ENCODE peak calls at places on chromosome 12, in six cellular contexts. U is esophagus muscularis mucosa, B is transverse colon, X is breast epithelium, D is stomach, P is spleen. L is an unnamed sample. For H3K4me1 and H3K27me3, the result is how much of the 10 kb centered on the place peaks cover.

GRCh38 chr12:113908584-113909100 is 57.5 kb downstream of the RBM19 start:
- DNase-seq in U (no peak), P (no peak), D (no peak), X (no peak), B (no peak), L (no peak)

GRCh38 chr12:65510584-65511050 is 232.1 kb downstream of the MSRB3 start:
- DNase-seq in X (no peak), B (peak), P (no peak), U (no peak), D (peak), L (peak)

GRCh38 chr12:38907171-38907923 is 2.0 kb upstream of the CPNE8 start:
- DNase-seq in B (no peak), X (no peak), U (no peak), D (no peak), P (no peak), L (no peak)

GRCh38 chr12:28878629-28879028 is 270.4 kb upstream of the FAR2 start:
- DNase-seq in B (no peak), U (no peak), D (no peak), P (no peak), X (no peak), L (no peak)

GRCh38 chr12:61757831-61758505 is 502.2 kb upstream of the USP15 start:
- DNase-seq in D (no peak), U (no peak), P (no peak), X (no peak), B (no peak), L (no peak)

GRCh38 chr12:3647504-3647903 is 105.4 kb downstream of the CRACR2A start:
- DNase-seq in P (no peak), X (no peak), B (no peak), U (no peak), D (no peak), L (no peak)

GRCh38 chr12:91100901-91101300 is 10.4 kb downstream of the LUM start:
- DNase-seq in D (no peak), U (no peak), X (no peak), P (no peak), B (no peak), L (no peak)

GRCh38 chr12:112546996-112547395 is 128.2 kb downstream of the PTPN11 start:
- DNase-seq in B (no peak), D (no peak), U (no peak), X (no peak), P (no peak), L (no peak)

GRCh38 chr12:79959484-79959883 is 24.6 kb upstream of the PPP1R12A start:
- DNase-seq in B (no peak), X (no peak), U (no peak), P (no peak), D (no peak), L (no peak)

GRCh38 chr12:111314949-111315539 is 53.9 kb downstream of the PHETA1 start:
- DNase-seq in D (no peak), B (no peak), U (no peak), X (no peak), P (no peak), L (no peak)

GRCh38 chr12:118302053-118302452 is 70.7 kb downstream of the TAOK3 start:
- DNase-seq in U (no peak), B (no peak), P (no peak), D (no peak), X (no peak), L (no peak)

GRCh38 chr12:124636138-124636968 is 68.9 kb upstream of the NCOR2 start:
- DNase-seq in U (no peak), P (no peak), X (no peak), B (peak), D (peak), L (peak)

DNA sequence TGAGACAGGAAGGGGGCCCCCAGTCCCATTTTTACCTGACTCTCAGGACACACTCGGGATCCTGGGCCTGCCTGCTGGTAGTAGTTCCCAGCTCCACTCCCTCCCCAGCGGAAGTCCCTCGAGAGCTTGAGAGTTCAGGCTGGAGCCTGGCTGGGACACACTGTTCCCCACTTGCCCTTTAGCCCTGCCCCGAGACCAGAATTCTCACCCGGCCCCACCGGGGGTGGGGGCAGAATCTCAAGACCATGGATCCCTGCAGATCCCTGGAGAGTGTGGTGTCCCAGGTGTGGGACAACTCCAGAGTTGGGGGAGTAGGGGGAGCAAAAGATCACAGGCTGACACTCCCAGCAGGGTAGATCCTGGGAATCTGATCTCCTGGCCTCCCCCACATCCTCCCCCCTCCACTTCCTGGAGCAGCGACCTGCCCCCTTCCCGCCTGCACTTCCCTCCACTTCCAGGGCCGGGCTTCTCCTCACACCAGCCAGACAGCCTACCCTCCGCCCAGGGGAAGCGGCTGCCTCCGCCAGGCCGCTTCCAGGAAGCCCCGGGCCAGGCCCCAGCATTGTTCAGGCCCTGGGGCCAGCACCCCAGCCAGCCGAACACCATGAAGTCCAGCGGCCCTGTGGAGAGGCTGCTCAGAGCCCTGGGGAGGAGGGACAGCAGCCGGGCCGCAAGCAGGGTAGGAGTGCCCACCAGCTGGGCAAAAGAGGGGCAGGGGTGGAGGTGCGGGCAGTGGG is at the start of gene TNS2:
- DNase-seq in P (peak), U (peak), D (peak), B (peak), X (peak), L (peak)
- TF ChIP-seq POLR2A in P (peak), U (peak), D (no peak), B (peak), X (peak), L (peak)

GRCh38 chr12:2283910-2284309 is 231.1 kb downstream of the CACNA1C start:
- DNase-seq in B (peak), X (no peak), D (no peak), P (no peak), U (no peak), L (no peak)
- H3K4me1 ChIP-seq in B (under half), X (under half), D (under half), P (under half), U (half or more), L (under half)

GRCh38 chr12:54159549-54159948 is 29.2 kb downstream of the SMUG1 start:
- DNase-seq in X (no peak), P (no peak), B (no peak), U (no peak), D (no peak), L (no peak)

GRCh38 chr12:54162741-54163140 is 26.0 kb downstream of the SMUG1 start:
- DNase-seq in D (no peak), P (no peak), B (no peak), U (no peak), X (no peak), L (no peak)

GRCh38 chr12:54161481-54162437 is 27.0 kb downstream of the SMUG1 start:
- DNase-seq in U (no peak), P (no peak), B (no peak), X (no peak), D (no peak), L (no peak)

GRCh38 chr12:54160050-54160449 is 28.7 kb downstream of the SMUG1 start:
- DNase-seq in U (no peak), D (no peak), P (no peak), X (no peak), B (no peak), L (no peak)

GRCh38 chr12:54160807-54161480 is 27.8 kb downstream of the SMUG1 start:
- DNase-seq in B (no peak), D (no peak), U (no peak), P (no peak), X (no peak), L (no peak)
- H3K27me3 ChIP-seq in B (under half), D (under half), U (under half), P (under half), X (under half), L (under half)

GRCh38 chr12:131105351-131105735 is 151.6 kb downstream of the ADGRD1 start:
- DNase-seq in B (no peak), X (no peak), U (no peak), P (no peak), D (no peak), L (peak)

GRCh38 chr12:131111446-131111845 is 157.7 kb downstream of the ADGRD1 start:
- DNase-seq in B (no peak), P (no peak), D (no peak), X (no peak), U (no peak), L (no peak)

GRCh38 chr12:131105736-131106356 is 152.1 kb downstream of the ADGRD1 start:
- DNase-seq in D (no peak), U (no peak), P (peak), B (no peak), X (no peak), L (peak)

GRCh38 chr12:131106542-131106941 is 152.8 kb downstream of the ADGRD1 start:
- DNase-seq in B (no peak), D (no peak), X (no peak), U (no peak), P (peak), L (no peak)

GRCh38 chr12:131108171-131108955 is 154.7 kb downstream of the ADGRD1 start:
- DNase-seq in P (peak), D (no peak), U (no peak), X (no peak), B (no peak), L (no peak)
- TF ChIP-seq POLR2A in P (no peak), D (no peak), U (no peak), X (no peak), B (no peak), L (no peak)